ENCODE peak calls at places on chromosome 3, in eight cellular contexts. H, Y, K, T, Q, M, J and W are unnamed samples.

GRCh38 chr3:46692566-46692983 is 904 bp downstream of the ALS2CL start:
- DNase-seq in H (no peak), Y (no peak), K (no peak), T (no peak), Q (no peak), M (no peak), J (no peak), W (no peak)

GRCh38 chr3:10935846-10936631 is 56.5 kb upstream of the SLC6A1 start:
- DNase-seq in H (no peak), Y (no peak), K (no peak), T (no peak), Q (no peak), M (peak), J (no peak), W (no peak)

GRCh38 chr3:15633766-15634588 is 32.4 kb downstream of the BTD start:
- DNase-seq in H (no peak), Y (no peak), K (peak), T (no peak), Q (peak), M (no peak), J (peak), W (no peak)

GRCh38 chr3:172766241-172766640 is 15.7 kb downstream of the ECT2 start:
- DNase-seq in H (no peak), Y (no peak), K (no peak), T (no peak), Q (peak), M (no peak), J (no peak), W (no peak)

GRCh38 chr3:190076601-190077444 is 43.9 kb downstream of the P3H2 start:
- DNase-seq in H (no peak), Y (no peak), K (peak), T (no peak), Q (peak), M (no peak), J (peak), W (no peak)

GRCh38 chr3:45546636-45547201 is 47.8 kb upstream of the LIMD1 start:
- DNase-seq in H (no peak), Y (no peak), K (no peak), T (no peak), Q (no peak), M (no peak), J (no peak), W (no peak)

GRCh38 chr3:122101646-122102045 is 46.5 kb downstream of the CD86 start:
- DNase-seq in H (no peak), Y (peak), K (peak), T (no peak), Q (peak), M (no peak), J (peak), W (no peak)

GRCh38 chr3:32399030-32399620 is 7.5 kb downstream of the CMTM7 start:
- DNase-seq in H (no peak), Y (peak), K (peak), T (no peak), Q (peak), M (no peak), J (peak), W (no peak)

GRCh38 chr3:14791343-14791945 is 27.3 kb upstream of the FGD5 start:
- DNase-seq in H (no peak), Y (no peak), K (peak), T (peak), Q (peak), M (peak), J (peak), W (peak)

GRCh38 chr3:4852780-4853748 is 126.2 kb upstream of the BHLHE40 start:
- DNase-seq in H (no peak), Y (no peak), K (no peak), T (no peak), Q (peak), M (no peak), J (no peak), W (no peak)

GRCh38 chr3:9105421-9105820 is 142.1 kb upstream of the RAD18 start:
- DNase-seq in H (no peak), Y (no peak), K (no peak), T (no peak), Q (no peak), M (no peak), J (no peak), W (no peak)

GRCh38 chr3:146491303-146491702 is 21.9 kb upstream of the PLSCR2 start:
- DNase-seq in H (no peak), Y (no peak), K (peak), T (no peak), Q (peak), M (no peak), J (peak), W (no peak)

GRCh38 chr3:125137432-125138033 is 75.0 kb downstream of the SLC12A8 start:
- DNase-seq in H (no peak), Y (no peak), K (peak), T (no peak), Q (peak), M (no peak), J (peak), W (no peak)

GRCh38 chr3:157232146-157232545 is 72.2 kb upstream of the CCNL1 start:
- DNase-seq in H (no peak), Y (no peak), K (no peak), T (no peak), Q (no peak), M (no peak), J (peak), W (no peak)

GRCh38 chr3:53045107-53045783 is 628 bp downstream of the SFMBT1 start:
- DNase-seq in H (no peak), Y (no peak), K (peak), T (peak), Q (peak), M (peak), J (peak), W (peak)

GRCh38 chr3:129775870-129776269 is 117.6 kb downstream of the TMCC1 start:
- DNase-seq in H (no peak), Y (no peak), K (no peak), T (no peak), Q (no peak), M (no peak), J (no peak), W (no peak)

GRCh38 chr3:127038476-127038875 is 55.6 kb downstream of the PLXNA1 start:
- DNase-seq in H (no peak), Y (no peak), K (no peak), T (no peak), Q (no peak), M (peak), J (no peak), W (no peak)

GRCh38 chr3:24662449-24663345 is 168.0 kb upstream of the THRB start:
- DNase-seq in H (no peak), Y (no peak), K (no peak), T (no peak), Q (no peak), M (no peak), J (no peak), W (no peak)

GRCh38 chr3:42213417-42213816 is 52.6 kb downstream of the CCK start:
- DNase-seq in H (no peak), Y (no peak), K (no peak), T (no peak), Q (no peak), M (no peak), J (no peak), W (no peak)

GRCh38 chr3:38438421-38438820 is 15.3 kb upstream of the ACVR2B start:
- DNase-seq in H (no peak), Y (no peak), K (no peak), T (no peak), Q (no peak), M (no peak), J (no peak), W (no peak)

GRCh38 chr3:58659051-58659675 is 7.4 kb downstream of the FAM3D start:
- DNase-seq in H (no peak), Y (no peak), K (peak), T (no peak), Q (peak), M (peak), J (peak), W (no peak)

GRCh38 chr3:24545917-24546316 is 51.3 kb upstream of the THRB start:
- DNase-seq in H (no peak), Y (no peak), K (peak), T (no peak), Q (peak), M (peak), J (peak), W (no peak)

GRCh38 chr3:53350652-53351051 is 3.3 kb upstream of the DCP1A start:
- DNase-seq in H (no peak), Y (no peak), K (peak), T (no peak), Q (peak), M (no peak), J (peak), W (no peak)

GRCh38 chr3:111650378-111651275 is 55.5 kb upstream of the ZBED2 start:
- DNase-seq in H (no peak), Y (no peak), K (no peak), T (no peak), Q (no peak), M (no peak), J (no peak), W (no peak)

GRCh38 chr3:129343643-129344360 is 65.1 kb downstream of the HMCES start:
- DNase-seq in H (no peak), Y (no peak), K (peak), T (no peak), Q (peak), M (no peak), J (peak), W (no peak)